ENCODE peak calls at places on chromosomes 5 and 9, in ten cellular contexts. K, C, M, D, Q, Z, G, S, L and O are unnamed samples.

GRCh38 chr5:36696059-36696673 is 89.8 kb downstream of the SLC1A3 start:
- DNase-seq in L (peak; percentile 84), Q (no peak), M (peak; percentile 70), Z (no peak), K (peak; percentile 61), G (peak; percentile 72), C (peak; percentile 27), D (peak; percentile 67), S (no peak), O (peak; percentile 30)

GRCh38 chr5:20369151-20369550 is 381.2 kb upstream of the CDH18 start:
- DNase-seq in Z (no peak), C (no peak), S (no peak), D (no peak), L (no peak), K (no peak), Q (no peak), M (no peak), G (no peak), O (no peak)

GRCh38 chr9:16598316-16598715 is 272.2 kb downstream of the BNC2 start:
- DNase-seq in Z (no peak), K (peak; percentile 56), D (no peak), M (peak; percentile 49), S (no peak), L (peak; percentile 54), C (no peak), Q (no peak), G (no peak), O (no peak)

GRCh38 chr9:108150736-108151135 is 661.2 kb upstream of the KLF4 start:
- DNase-seq in G (no peak), M (no peak), L (peak; percentile 42), K (peak; percentile 31), Z (no peak), Q (no peak), C (no peak), S (no peak), D (no peak), O (no peak)

GRCh38 chr5:142841511-142842255 is 71.5 kb downstream of the ARHGAP26 start:
- DNase-seq in S (no peak), K (peak; percentile 34), Q (peak; percentile 83), G (no peak), C (no peak), Z (no peak), M (peak; percentile 85), D (no peak), L (peak; percentile 37), O (no peak)

GRCh38 chr9:74846771-74847170 is 41.0 kb downstream of the TRPM6 start:
- DNase-seq in M (no peak), L (no peak), K (peak; percentile 6), G (no peak), D (no peak), Q (no peak), Z (no peak), C (no peak), S (no peak), O (no peak)

GRCh38 chr5:17411436-17411835 is 86.6 kb upstream of the TAF11L2 start:
- DNase-seq in L (peak; percentile 87), D (no peak), G (no peak), Z (no peak), S (no peak), C (no peak), K (peak; percentile 69), M (peak; percentile 40), Q (no peak), O (no peak)

GRCh38 chr9:133794006-133794760 is 56.0 kb upstream of the SARDH start:
- DNase-seq in Z (no peak), K (no peak), M (no peak), S (no peak), C (no peak), L (no peak), Q (no peak), G (peak; percentile 28), D (no peak), O (no peak)

GRCh38 chr5:159337291-159337974 is 7.1 kb upstream of the IL12B start:
- DNase-seq in K (peak; percentile 73), Q (peak; percentile 42), Z (peak; percentile 26), M (peak; percentile 80), C (peak; percentile 44), G (no peak), L (peak; percentile 69), S (no peak), D (no peak), O (peak; percentile 40)

GRCh38 chr5:84202136-84202535 is 182.5 kb downstream of the EDIL3 start:
- DNase-seq in Q (no peak), G (no peak), L (peak; percentile 27), S (no peak), K (peak; percentile 52), Z (no peak), D (no peak), C (no peak), M (peak; percentile 9), O (no peak)

GRCh38 chr5:10460252-10460906 is 18.7 kb downstream of the ROPN1L start:
- DNase-seq in L (no peak), Z (no peak), Q (no peak), K (no peak), S (no peak), G (peak; percentile 34), C (no peak), D (peak; percentile 58), M (peak; percentile 31), O (no peak)

GRCh38 chr9:133702798-133703570 is 35.2 kb downstream of the SARDH start:
- DNase-seq in L (no peak), G (peak; percentile 56), K (no peak), D (no peak), M (no peak), Q (no peak), Z (no peak), S (peak; percentile 65), C (no peak), O (no peak)

GRCh38 chr5:139488269-139488668 is 5.7 kb upstream of the STING1 start:
- DNase-seq in L (peak; percentile 19), Z (no peak), C (no peak), M (no peak), D (no peak), Q (no peak), K (no peak), S (no peak), G (peak; percentile 60), O (no peak)

GRCh38 chr9:96719538-96720315 is 58.2 kb downstream of the ZNF510 start:
- DNase-seq in L (no peak), Z (no peak), G (peak; percentile 70), Q (no peak), K (no peak), M (no peak), D (peak; percentile 48), C (no peak), S (no peak), O (no peak)

GRCh38 chr9:69421908-69422801 is 97.1 kb downstream of the ENTREP1 start:
- DNase-seq in K (peak; percentile 59), Q (peak; percentile 17), S (no peak), D (peak; percentile 62), M (peak; percentile 77), C (peak; percentile 35), G (peak; percentile 38), Z (peak; percentile 25), L (peak; percentile 74), O (peak; percentile 28)

GRCh38 chr5:168423478-168423877 is 62.8 kb upstream of the RARS1 start:
- DNase-seq in L (no peak), Z (no peak), S (no peak), M (no peak), D (no peak), K (no peak), G (no peak), C (no peak), Q (no peak), O (no peak)

GRCh38 chr5:61202213-61202612 is 39.9 kb upstream of the SMIM15 start:
- DNase-seq in Z (no peak), K (peak; percentile 66), D (no peak), Q (peak; percentile 19), L (no peak), G (no peak), C (no peak), S (no peak), M (no peak), O (no peak)

GRCh38 chr5:157575096-157575872 is at the start of gene ADAM19:
- DNase-seq in S (no peak), D (no peak), C (peak; percentile 62), Z (no peak), G (peak; percentile 50), L (peak; percentile 64), M (peak; percentile 58), K (peak; percentile 53), Q (no peak), O (peak; percentile 52)

GRCh38 chr9:7206221-7206758 is 448.5 kb downstream of the KDM4C start:
- DNase-seq in L (no peak), Q (no peak), D (no peak), S (no peak), C (no peak), Z (no peak), G (no peak), M (no peak), K (no peak), O (no peak)

GRCh38 chr5:103293099-103293498 is 34.5 kb downstream of the MACIR start:
- DNase-seq in C (no peak), Q (no peak), D (no peak), Z (no peak), L (no peak), G (no peak), S (no peak), M (no peak), K (no peak), O (no peak)

GRCh38 chr5:72412283-72413055 is 92.3 kb downstream of the PTCD2 start:
- DNase-seq in Z (no peak), C (no peak), D (no peak), S (no peak), K (peak; percentile 65), G (no peak), Q (peak; percentile 69), L (peak; percentile 86), M (peak; percentile 74), O (no peak)